ENCODE peak calls at places on chromosome X, in four cellular contexts. Q is testis, J is neuronal stem cell, G is mucosa of descending colon. S is an unnamed sample.

GRCh38 chrX:20382082-20382481 is 115.4 kb upstream of the RPS6KA3 start:
- DNase-seq in Q (no peak), J (no peak), G (no peak), S (no peak)

GRCh38 chrX:15465347-15465746 is 27.8 kb downstream of the PIR start:
- DNase-seq in Q (no peak), J (no peak), G (no peak), S (no peak)

GRCh38 chrX:19183777-19184485 is 61.7 kb upstream of the ADGRG2 start:
- DNase-seq in G (no peak), Q (no peak), J (no peak), S (peak; percentile 1)

GRCh38 chrX:104315555-104315954 is 60.8 kb upstream of the ESX1 start:
- DNase-seq in Q (no peak), J (no peak), G (no peak), S (no peak)

GRCh38 chrX:137313627-137314026 is 252.3 kb upstream of the ZIC3 start:
- DNase-seq in G (no peak), J (no peak), Q (no peak), S (no peak)

GRCh38 chrX:67546496-67547423 is 2.9 kb downstream of the AR start:
- DNase-seq in G (peak; percentile 22), Q (no peak), J (no peak), S (no peak)

GRCh38 chrX:135520022-135520552 is 373 bp upstream of the INTS6L start:
- DNase-seq in G (no peak), J (no peak), Q (peak; percentile 28), S (no peak)

GRCh38 chrX:21132686-21133393 is 241.4 kb upstream of the CNKSR2 start:
- DNase-seq in Q (no peak), J (no peak), G (no peak), S (no peak)

GRCh38 chrX:123454712-123455431 is 270.8 kb downstream of the GRIA3 start:
- DNase-seq in J (no peak), Q (no peak), G (no peak), S (no peak)

GRCh38 chrX:66602381-66602938 is 36.4 kb downstream of the EDA2R start:
- DNase-seq in G (no peak), Q (no peak), J (no peak), S (no peak)

GRCh38 chrX:103253608-103254007 is 1.3 kb downstream of the TCEAL8 start:
- DNase-seq in Q (no peak), J (no peak), G (peak; percentile 27), S (peak; percentile 1)

GRCh38 chrX:17005712-17006372 is 59.4 kb downstream of the REPS2 start:
- DNase-seq in Q (no peak), G (no peak), J (no peak), S (peak; percentile 58)

GRCh38 chrX:111447298-111447697 is 35.3 kb upstream of the DCX start:
- DNase-seq in G (no peak), J (peak; percentile 23), Q (peak; percentile 28), S (peak; percentile 4)

GRCh38 chrX:38285649-38286048 is 41.7 kb downstream of the RPGR start:
- DNase-seq in J (no peak), Q (no peak), G (no peak), S (no peak)

GRCh38 chrX:101108293-101108692 is 10.3 kb downstream of the CENPI start:
- DNase-seq in J (no peak), Q (no peak), G (no peak), S (no peak)

GRCh38 chrX:50812995-50813842 is 775 bp downstream of the SHROOM4 start:
- DNase-seq in J (peak; percentile 15), G (peak; percentile 60), Q (peak; percentile 34), S (peak; percentile 32)

GRCh38 chrX:110159235-110159634 is 156.3 kb downstream of the TMEM164 start:
- DNase-seq in Q (no peak), G (no peak), J (no peak), S (no peak)

GRCh38 chrX:98299785-98300184 is 1416.1 kb downstream of the RPA4 start:
- DNase-seq in G (no peak), J (no peak), Q (no peak), S (no peak)

GRCh38 chrX:56233100-56233499 is 944 bp downstream of the KLF8 start:
- DNase-seq in Q (peak; percentile 22), G (no peak), J (no peak), S (no peak)

GRCh38 chrX:352582-353314 is 34.0 kb downstream of the PPP2R3B start:
- DNase-seq in G (peak; percentile 20), Q (no peak), J (no peak), S (no peak)

GRCh38 chrX:51461053-51462050 is 35.0 kb downstream of the NUDT11 start:
- DNase-seq in G (no peak), Q (peak; percentile 54), J (peak; percentile 15), S (peak; percentile 5)

GRCh38 chrX:38163193-38163592 is 57.5 kb downstream of the SRPX start:
- DNase-seq in J (no peak), Q (no peak), G (no peak), S (no peak)

GRCh38 chrX:15564981-15565579 is 35.7 kb downstream of the ACE2 start:
- DNase-seq in J (no peak), Q (peak; percentile 48), G (peak; percentile 53), S (peak; percentile 68)

GRCh38 chrX:78024349-78025108 is 55.1 kb upstream of the PGAM4 start:
- DNase-seq in Q (no peak), J (no peak), G (peak; percentile 66), S (peak; percentile 43)

GRCh38 chrX:41131766-41132165 is 46.5 kb downstream of the USP9X start:
- DNase-seq in J (no peak), G (no peak), Q (no peak), S (no peak)

GRCh38 chrX:41128955-41129354 is 43.7 kb downstream of the USP9X start:
- DNase-seq in G (no peak), Q (no peak), J (no peak), S (no peak)

GRCh38 chrX:41137589-41137988 is 52.3 kb downstream of the USP9X start:
- DNase-seq in G (no peak), Q (no peak), J (no peak), S (no peak)

GRCh38 chrX:41127476-41128192 is 42.4 kb downstream of the USP9X start:
- DNase-seq in Q (no peak), J (no peak), G (no peak), S (peak; percentile 51)

GRCh38 chrX:41133551-41133950 is 48.3 kb downstream of the USP9X start:
- DNase-seq in G (no peak), Q (no peak), J (no peak), S (no peak)
- H3K36me3 ChIP-seq in G (no peaks in the 10 kb centered on the region), Q (no peaks in the 10 kb centered on the region), J (peaks cover 90% of the 10 kb centered on the region), S (no peaks in the 10 kb centered on the region)

GRCh38 chrX:68695206-68695845 is 47.9 kb downstream of the STARD8 start:
- DNase-seq in G (no peak), Q (no peak), J (no peak), S (no peak)
- H3K4me3 ChIP-seq in G (no peak overlapping the region), Q (no peak overlapping the region), J (no peak overlapping the region), S (no peak overlapping the region)

DNA sequence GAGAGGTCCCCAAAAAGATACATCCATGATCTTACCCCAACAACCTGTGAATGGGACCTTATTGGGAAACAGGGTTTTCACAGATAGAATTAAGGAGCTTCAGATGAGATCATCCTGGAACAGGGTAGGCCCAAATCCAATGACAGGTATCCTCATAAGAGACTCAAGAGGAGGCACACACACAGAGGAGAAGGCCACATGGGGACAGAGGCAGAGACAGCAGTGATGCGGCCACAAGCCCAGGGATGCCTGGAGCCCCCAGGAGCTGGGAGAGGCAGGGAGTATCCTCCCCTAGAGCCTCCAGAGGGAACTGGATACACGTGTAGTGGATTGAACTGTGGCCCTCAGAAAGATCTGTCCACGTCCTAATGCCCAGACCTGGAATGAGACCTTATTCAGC is 82.3 kb downstream of the PRKX start:
- DNase-seq in G (no peak), J (no peak), Q (no peak), S (no peak)
- H3K36me3 ChIP-seq in G (no peaks in the 10 kb centered on the region), J (peaks cover 26% of the 10 kb centered on the region), Q (no peaks in the 10 kb centered on the region), S (no peaks in the 10 kb centered on the region)

GRCh38 chrX:1658083-1658463 is 43.2 kb downstream of the ASMT start:
- DNase-seq in Q (no peak), J (no peak), G (no peak), S (no peak)

GRCh38 chrX:1657367-1658082 is 42.7 kb downstream of the ASMT start:
- DNase-seq in Q (peak; percentile 22), J (no peak), G (peak; percentile 62), S (peak; percentile 32)

GRCh38 chrX:1661922-1662221 is 47.0 kb downstream of the ASMT start:
- DNase-seq in G (no peak), J (no peak), Q (no peak), S (no peak)

GRCh38 chrX:1659664-1660461 is 45.0 kb downstream of the ASMT start:
- DNase-seq in Q (no peak), J (no peak), G (peak; percentile 49), S (no peak)

DNA sequence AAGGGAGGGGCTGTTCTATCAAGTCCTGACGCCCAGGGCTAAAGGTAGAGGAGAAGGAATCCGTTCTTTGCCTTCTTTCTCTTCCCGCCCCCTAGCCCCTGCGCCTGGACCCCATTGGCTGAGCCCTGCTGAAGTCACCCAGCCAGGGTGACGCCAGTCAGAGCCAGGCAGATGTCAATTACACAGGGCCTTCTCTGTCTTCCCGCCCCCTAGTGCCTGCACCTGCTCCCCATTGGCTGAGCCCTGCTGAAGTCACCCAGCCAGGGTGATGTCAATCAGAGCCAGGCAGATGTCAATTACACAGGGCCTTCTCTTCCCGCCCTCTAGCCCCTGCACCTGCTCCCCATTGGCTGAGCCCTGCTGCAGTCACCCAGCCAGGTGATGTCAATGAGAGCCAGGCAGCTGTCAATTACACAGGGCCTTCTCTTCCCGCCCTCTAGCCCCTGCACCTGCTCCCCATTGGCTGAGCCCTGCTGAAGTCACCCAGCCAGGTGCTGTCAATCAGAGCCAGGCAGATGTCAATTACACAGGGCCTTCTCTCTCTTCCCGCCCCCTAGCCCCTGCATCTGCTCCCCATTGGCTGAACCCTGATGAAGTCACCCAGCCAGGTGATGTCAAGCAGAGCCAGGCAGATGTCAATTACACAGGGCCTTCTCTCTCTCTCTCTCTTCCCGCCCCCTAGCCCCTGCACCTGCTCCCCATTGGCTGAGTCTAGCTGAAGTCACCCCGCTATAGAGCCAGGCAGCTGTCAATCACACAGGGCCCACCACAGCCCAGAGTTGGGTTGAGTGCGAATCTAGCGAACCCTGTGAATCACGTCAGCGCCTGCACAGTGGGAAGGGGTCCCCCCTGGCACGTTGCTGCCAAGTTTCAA is 46.4 kb downstream of the ASMT start:
- DNase-seq in J (no peak), Q (peak; percentile 93), G (peak; percentile 90), S (peak; percentile 58)
- H3K4me3 ChIP-seq in J (no peak overlapping the region), Q (peak overlapping the region; percentile 15), G (no peak overlapping the region), S (peak overlapping the region; percentile 22)

GRCh38 chrX:74277320-74277719 is 26.7 kb upstream of the ZCCHC13 start:
- DNase-seq in J (no peak), G (no peak), Q (no peak), S (peak; percentile 45)
- H3K36me3 ChIP-seq in J (peaks cover 86% of the 10 kb centered on the region), G (no peaks in the 10 kb centered on the region), Q (no peaks in the 10 kb centered on the region), S (no peaks in the 10 kb centered on the region)

DNA sequence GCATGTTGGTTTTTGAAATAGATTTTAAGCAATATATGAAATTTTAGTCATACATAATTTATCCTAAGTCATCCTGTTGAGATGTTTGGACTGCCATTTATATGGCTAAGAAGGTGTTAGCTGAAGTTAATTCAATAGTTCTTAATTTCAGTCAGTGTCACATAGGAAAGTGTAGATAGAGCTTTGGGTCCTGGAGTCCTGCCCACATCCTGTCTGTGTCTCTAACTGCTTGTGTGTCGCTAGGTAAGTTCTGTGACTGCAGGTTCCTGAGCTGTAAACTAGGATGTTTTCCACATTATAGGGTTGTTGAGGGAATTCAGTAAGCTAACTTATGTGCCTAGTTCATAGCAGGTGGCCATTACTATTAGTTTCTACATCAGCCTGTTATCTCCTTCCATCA is 20.7 kb downstream of the OFD1 start:
- DNase-seq in G (no peak), J (no peak), Q (no peak), S (no peak)
- H3K4me3 ChIP-seq in G (no peak overlapping the region), J (no peak overlapping the region), Q (no peak overlapping the region), S (no peak overlapping the region)

GRCh38 chrX:153864561-153865320 is 21.2 kb downstream of the L1CAM start:
- DNase-seq in J (no peak), G (no peak), Q (no peak), S (no peak)
- H3K36me3 ChIP-seq in J (peaks cover 42% of the 10 kb centered on the region), G (no peaks in the 10 kb centered on the region), Q (no peaks in the 10 kb centered on the region), S (no peaks in the 10 kb centered on the region)